ENCODE peak calls at places on chromosomes 6 and 20, in four cellular contexts. L is A549; B is activated naive CD4-positive, alpha-beta T cell treated with anti-CD3 and anti-CD28 coated beads, Interleukin-2, amount 10 ng/mL, durations not matched to agents 7 days and 5 days; J is cardiac muscle cell. U is an unnamed sample.

GRCh38 chr6:100078509-100078908 is 84.5 kb upstream of the MCHR2 start:
- DNase-seq in L (peak; percentile 48), B (no peak), J (peak; percentile 41), U (peak; percentile 61)

GRCh38 chr6:41208439-41209106 is 7.6 kb upstream of the TREML2 start:
- DNase-seq in L (no peak), B (no peak), J (no peak), U (no peak)

GRCh38 chr6:17017416-17017815 is 84.4 kb upstream of the STMND1 start:
- DNase-seq in L (no peak), B (no peak), J (no peak), U (no peak)

GRCh38 chr20:63054103-63054474 is 47.3 kb upstream of the BHLHE23 start:
- DNase-seq in L (no peak), B (peak; percentile 13), J (no peak), U (no peak)

GRCh38 chr6:142854589-142855488 is 90.1 kb downstream of the HIVEP2 start:
- DNase-seq in L (no peak), B (no peak), J (no peak), U (no peak)

GRCh38 chr6:110566346-110567125 is 90.1 kb upstream of the SLC22A16 start:
- DNase-seq in L (no peak), B (no peak), J (no peak), U (peak; percentile 3)

GRCh38 chr6:33817520-33817919 is 13.7 kb upstream of the MLN start:
- DNase-seq in L (no peak), B (no peak), J (no peak), U (no peak)

GRCh38 chr6:156474507-156475120 is 302.6 kb upstream of the ARID1B start:
- DNase-seq in L (no peak), B (no peak), J (no peak), U (no peak)

GRCh38 chr20:53786071-53786444 is 192.4 kb upstream of the ZNF217 start:
- DNase-seq in L (no peak), B (no peak), J (no peak), U (no peak)

GRCh38 chr6:44257753-44258324 is 511 bp upstream of the SLC35B2 start:
- DNase-seq in L (no peak), B (no peak), J (no peak), U (no peak)

GRCh38 chr6:54892831-54893230 is 46.3 kb downstream of the FAM83B start:
- DNase-seq in L (peak; percentile 52), B (no peak), J (peak; percentile 38), U (peak; percentile 6)

GRCh38 chr6:3328796-3329195 is 70.0 kb downstream of the PSMG4 start:
- DNase-seq in L (no peak), B (no peak), J (no peak), U (no peak)

GRCh38 chr6:127198549-127198948 is 68.1 kb upstream of the RNF146 start:
- DNase-seq in L (no peak), B (no peak), J (peak; percentile 48), U (no peak)

GRCh38 chr6:131383421-131384411 is 189.3 kb upstream of the ARG1 start:
- DNase-seq in L (no peak), B (no peak), J (no peak), U (no peak)

GRCh38 chr6:57423468-57423867 is 106.0 kb downstream of the PRIM2 start:
- DNase-seq in L (no peak), B (no peak), J (no peak), U (no peak)

U was measured in ACHN.